ENCODE peak calls at places on chromosomes 11 and 22, in five cellular contexts. I is sigmoid colon, Z is GM12891, H is Peyer's patch, A is heart left ventricle. U is an unnamed sample.

GRCh38 chr11:102449651-102450570 is 2.7 kb downstream of the TMEM123 start:
- DNase-seq in I (no peak), Z (no peak), H (no peak), A (no peak), U (no peak)

GRCh38 chr11:40679276-40679675 is 780.2 kb downstream of the LRRC4C start:
- DNase-seq in I (no peak), Z (no peak), H (no peak), A (no peak), U (no peak)

GRCh38 chr11:47980907-47981621 is 705 bp downstream of the PTPRJ start:
- DNase-seq in I (peak), Z (peak), H (peak), A (peak), U (no peak)

GRCh38 chr22:26168934-26169311 is 339 bp upstream of the SEZ6L start:
- DNase-seq in I (no peak), Z (no peak), H (no peak), A (peak), U (no peak)

GRCh38 chr11:64048042-64048854 is 12.5 kb downstream of the FLRT1 start:
- DNase-seq in I (peak), Z (no peak), H (no peak), A (no peak), U (no peak)

GRCh38 chr11:118619444-118620205 is 12.2 kb downstream of the PHLDB1 start:
- DNase-seq in I (peak), Z (no peak), H (peak), A (peak), U (no peak)

GRCh38 chr22:36757608-36758220 is 18.2 kb downstream of the IFT27 start:
- DNase-seq in I (peak), Z (peak), H (peak), A (peak), U (peak)

GRCh38 chr22:38417252-38418060 is 37.5 kb downstream of the KCNJ4 start:
- DNase-seq in I (peak), Z (no peak), H (no peak), A (no peak), U (no peak)

GRCh38 chr11:57460756-57461749 is 725 bp downstream of the RTN4RL2 start:
- DNase-seq in I (no peak), Z (no peak), H (no peak), A (no peak), U (no peak)

GRCh38 chr11:7548659-7549283 is 35.0 kb downstream of the PPFIBP2 start:
- DNase-seq in I (no peak), Z (no peak), H (peak), A (no peak), U (peak)

GRCh38 chr11:110430267-110431211 is 791 bp downstream of the FDX1 start:
- DNase-seq in I (peak), Z (peak), H (peak), A (peak), U (no peak)

GRCh38 chr11:97965849-97966646 is 1054.7 kb upstream of the CNTN5 start:
- DNase-seq in I (no peak), Z (no peak), H (no peak), A (no peak), U (peak)

GRCh38 chr11:71307811-71308645 is 55.7 kb upstream of the SHANK2 start:
- DNase-seq in I (peak), Z (no peak), H (no peak), A (no peak), U (no peak)

GRCh38 chr22:46077669-46078099 is 72.6 kb upstream of the PPARA start:
- DNase-seq in I (peak), Z (no peak), H (no peak), A (peak), U (no peak)

GRCh38 chr11:73530109-73530508 is 67.8 kb downstream of the FAM168A start:
- DNase-seq in I (no peak), Z (no peak), H (no peak), A (no peak), U (no peak)

GRCh38 chr22:18090286-18090685 is 12.5 kb downstream of the PEX26 start:
- DNase-seq in I (no peak), Z (no peak), H (no peak), A (no peak), U (no peak)

GRCh38 chr11:72237112-72237931 is 6.7 kb downstream of the PHOX2A start:
- DNase-seq in I (peak), Z (no peak), H (no peak), A (no peak), U (no peak)

GRCh38 chr11:86486261-86487030 is 111.8 kb downstream of the CCDC81 start:
- DNase-seq in I (no peak), Z (no peak), H (no peak), A (no peak), U (no peak)

GRCh38 chr11:64132982-64133705 is 32.8 kb downstream of the MACROD1 start:
- DNase-seq in I (no peak), Z (no peak), H (no peak), A (no peak), U (no peak)

GRCh38 chr11:17428930-17429329 is 40.5 kb upstream of the KCNJ11 start:
- DNase-seq in I (no peak), Z (no peak), H (no peak), A (no peak), U (no peak)

GRCh38 chr11:130904380-130904779 is 11.9 kb downstream of the SNX19 start:
- DNase-seq in I (no peak), Z (no peak), H (no peak), A (no peak), U (no peak)

GRCh38 chr11:17528906-17529813 is 15.1 kb downstream of the USH1C start:
- DNase-seq in I (no peak), Z (no peak), H (peak), A (no peak), U (no peak)

GRCh38 chr22:30873086-30873650 is 95.4 kb downstream of the MORC2 start:
- DNase-seq in I (no peak), Z (no peak), H (no peak), A (no peak), U (no peak)

GRCh38 chr11:96207459-96208449 is 135.2 kb downstream of the MAML2 start:
- DNase-seq in I (no peak), Z (no peak), H (no peak), A (no peak), U (no peak)

DNA sequence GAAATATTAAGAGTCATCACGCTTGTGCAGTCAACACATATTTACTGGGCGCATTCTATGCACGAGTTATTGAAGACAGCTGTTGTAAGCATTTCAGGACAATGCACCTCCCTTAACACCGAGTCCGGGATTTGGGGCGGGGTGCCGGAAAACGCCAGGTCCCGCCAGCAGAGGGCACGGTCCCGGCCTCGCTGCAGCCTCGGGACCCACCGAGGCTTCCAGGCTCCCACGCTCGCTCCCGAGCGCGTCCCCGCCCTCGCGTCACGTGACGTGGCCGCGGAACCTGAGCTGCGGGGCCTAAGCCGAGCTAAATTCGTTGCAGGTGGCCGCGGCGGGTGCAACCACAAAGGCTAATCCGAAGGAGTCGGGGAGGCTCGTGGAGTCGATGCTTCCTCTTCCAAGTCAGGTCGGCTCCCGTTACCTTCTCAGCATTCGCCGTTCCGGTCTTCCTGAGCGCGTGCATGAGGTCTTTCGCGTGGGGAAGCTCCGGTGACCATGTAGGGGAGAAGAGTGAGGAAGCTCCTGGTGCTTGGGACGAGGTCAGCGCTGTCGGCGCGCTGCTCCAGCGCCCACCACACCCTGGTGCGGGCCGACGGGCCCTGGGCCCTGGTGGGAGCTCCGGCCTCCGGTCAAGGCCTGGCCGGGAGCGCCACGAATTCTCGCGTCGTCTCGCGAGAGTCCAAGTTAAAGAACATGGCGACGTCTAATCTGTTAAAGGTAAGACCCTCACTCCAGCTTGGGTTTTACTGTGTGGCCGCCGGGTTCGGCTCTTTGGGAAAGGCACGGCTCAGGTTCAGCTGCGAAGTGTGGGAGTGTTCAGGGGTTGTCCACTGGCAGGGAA is at the start of gene CUL5:
- DNase-seq in I (peak), Z (peak), H (peak), A (peak), U (peak)
- TF ChIP-seq POLR2A in I (peak), Z (peak), H (peak), A (peak), U (peak)

GRCh38 chr11:15158351-15159015 is 43.8 kb downstream of the INSC start:
- DNase-seq in I (no peak), Z (no peak), H (no peak), A (no peak), U (peak)

GRCh38 chr11:15159085-15159484 is 44.4 kb downstream of the INSC start:
- DNase-seq in I (no peak), Z (peak), H (no peak), A (no peak), U (peak)

GRCh38 chr11:15163136-15163535 is 48.4 kb downstream of the INSC start:
- DNase-seq in I (no peak), Z (no peak), H (no peak), A (no peak), U (no peak)

GRCh38 chr11:15157738-15158137 is 43.0 kb downstream of the INSC start:
- DNase-seq in I (no peak), Z (no peak), H (no peak), A (no peak), U (no peak)

DNA sequence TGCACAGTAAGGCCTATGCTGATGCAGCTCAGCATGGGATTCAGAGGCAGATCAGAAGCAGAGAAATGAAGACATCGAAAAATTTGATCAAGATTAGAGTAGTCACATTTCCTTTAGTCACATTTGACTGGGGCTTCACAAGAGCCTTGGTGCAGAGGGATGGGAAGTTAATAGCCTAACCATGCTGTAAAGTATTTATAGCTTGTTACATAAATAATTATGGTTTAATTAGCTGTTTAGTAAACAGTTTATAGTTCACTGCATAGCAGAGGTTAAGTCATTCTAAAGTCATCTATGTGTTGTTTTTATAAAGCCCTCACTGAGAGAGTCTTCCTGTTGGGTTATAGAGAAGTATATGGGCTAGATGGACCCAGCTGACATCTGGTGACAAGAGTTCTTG is 47.0 kb downstream of the INSC start:
- DNase-seq in I (no peak), Z (no peak), H (no peak), A (no peak), U (no peak)
- TF ChIP-seq POLR2A in I (no peak), Z (no peak), H (no peak), A (no peak), U (no peak)

DNA sequence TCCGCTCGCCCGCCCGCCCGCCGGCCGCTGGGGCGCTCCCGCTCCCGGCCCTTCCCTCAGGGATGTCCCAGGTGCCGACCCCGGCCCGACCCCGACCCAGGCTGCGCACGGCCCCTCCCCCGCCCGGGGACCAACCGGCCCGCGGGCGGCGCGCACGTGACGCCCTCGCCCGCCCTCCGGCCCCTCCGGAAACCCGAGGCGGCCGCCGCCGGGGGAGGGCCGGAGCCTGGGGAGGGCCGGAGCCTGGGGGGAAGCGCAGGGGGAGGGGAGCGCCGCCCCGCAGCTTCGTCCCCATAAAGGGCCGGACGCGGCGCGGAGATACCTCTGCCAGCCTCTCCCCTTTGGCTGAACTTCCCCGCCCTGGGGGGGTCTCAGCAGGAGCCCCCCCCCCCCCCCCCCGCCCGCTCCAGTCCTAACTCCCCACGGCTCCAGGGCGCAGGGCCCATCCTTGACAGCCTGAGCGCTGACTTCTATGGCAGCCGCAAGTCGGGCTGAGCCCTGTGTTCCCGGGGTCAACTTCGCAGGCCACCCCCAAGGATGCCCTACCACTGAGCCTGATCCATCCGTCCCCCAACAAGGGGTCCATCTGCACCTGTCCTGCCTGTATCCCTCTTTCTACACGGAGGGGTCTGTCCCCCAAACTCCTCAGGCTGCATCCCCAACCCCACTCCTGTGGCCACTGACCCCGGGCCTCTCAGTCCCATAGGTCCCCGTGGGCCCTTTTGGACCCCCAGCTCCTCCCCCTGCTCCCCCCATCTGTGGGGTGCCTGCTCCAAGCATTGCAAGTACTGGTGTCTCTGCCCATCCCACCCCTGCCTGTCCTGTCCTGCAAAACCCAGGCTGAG is at the start of gene MAPK12:
- DNase-seq in I (no peak), Z (peak), H (no peak), A (peak), U (peak)
- TF ChIP-seq POLR2A in I (no peak), Z (no peak), H (no peak), A (no peak), U (no peak)

GRCh38 chr22:42582987-42583386 is 29.2 kb downstream of the SERHL2 start:
- DNase-seq in I (no peak), Z (no peak), H (no peak), A (no peak), U (no peak)

GRCh38 chr22:42584364-42584940 is 30.2 kb downstream of the POLDIP3 start:
- DNase-seq in I (no peak), Z (no peak), H (no peak), A (no peak), U (no peak)

GRCh38 chr22:42585096-42585495 is 29.6 kb downstream of the POLDIP3 start:
- DNase-seq in I (no peak), Z (no peak), H (no peak), A (no peak), U (no peak)

GRCh38 chr22:42577623-42578240 is 24.0 kb downstream of the SERHL2 start:
- DNase-seq in I (no peak), Z (no peak), H (no peak), A (no peak), U (no peak)

DNA sequence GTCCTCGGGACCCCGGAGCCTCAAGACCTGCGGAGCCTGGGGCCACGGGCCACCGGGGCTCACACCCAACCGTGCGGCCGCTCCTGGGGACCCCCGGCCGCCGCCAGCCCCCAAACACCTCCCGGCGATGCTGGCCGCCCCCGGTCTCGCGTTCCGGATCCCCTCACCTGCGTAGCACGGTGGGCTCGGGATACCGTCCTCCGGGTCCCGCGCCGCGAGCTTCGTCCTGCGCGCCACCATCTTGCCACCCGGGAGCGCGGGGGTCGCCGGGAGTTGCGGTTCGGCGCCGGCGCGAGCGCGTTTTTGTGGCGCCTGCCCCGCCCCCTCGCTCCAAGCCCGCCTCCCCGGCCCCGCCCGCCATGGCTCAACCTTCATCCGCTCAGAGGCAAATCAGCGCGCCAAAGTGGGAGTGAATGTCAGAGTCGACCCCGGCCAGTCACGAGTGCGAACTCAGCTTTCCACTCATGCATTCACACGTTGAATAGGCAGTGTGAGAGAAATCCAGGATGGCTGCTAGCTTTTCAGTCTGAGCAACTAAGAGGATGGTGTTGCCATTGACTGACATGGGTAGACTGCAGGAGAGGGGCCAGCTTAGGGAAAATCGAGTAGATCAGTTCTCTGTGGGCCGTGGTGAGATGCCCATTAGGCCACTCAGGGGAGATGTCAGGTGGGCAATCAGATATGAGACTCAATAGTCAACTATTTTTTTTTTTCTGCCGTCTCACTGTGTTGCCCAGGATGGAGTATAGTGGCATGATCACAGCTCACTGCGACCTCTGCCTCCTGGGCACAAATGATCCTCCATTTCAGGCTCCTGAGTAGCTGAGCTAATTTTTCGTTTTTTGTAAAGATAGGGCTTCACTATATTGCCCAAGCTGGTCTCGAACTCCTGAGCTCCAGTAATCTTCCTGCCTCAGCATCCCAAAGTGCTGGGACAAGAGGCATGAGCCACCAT is 28.3 kb downstream of the SERHL2 start:
- DNase-seq in I (peak), Z (peak), H (peak), A (peak), U (peak)
- TF ChIP-seq POLR2A in I (no peak), Z (peak), H (no peak), A (peak), U (peak)

GRCh38 chr11:536841-537621 is at the start of gene LRRC56:
- DNase-seq in I (peak), Z (peak), H (peak), A (peak), U (no peak)
- TF ChIP-seq POLR2A in I (no peak), Z (no peak), H (peak), A (no peak), U (no peak)

GRCh38 chr11:45804806-45805304 is at the start of gene SLC35C1:
- DNase-seq in I (peak), Z (peak), H (peak), A (peak), U (peak)
- TF ChIP-seq POLR2A in I (peak), Z (peak), H (peak), A (peak), U (peak)

U was measured in H54.